ENCODE peak calls at places on chromosomes 1 and 21, in five cellular contexts. B, W, M, H and S are unnamed samples.

GRCh38 chr21:38476385-38476784 is 21.9 kb downstream of the ERG start:
- DNase-seq in B (peak; percentile 44), M (no peak), H (no peak), W (no peak), S (no peak)

GRCh38 chr1:214296860-214297699 is 16.1 kb downstream of the SMYD2 start:
- DNase-seq in H (no peak), W (no peak), B (peak; percentile 79), M (no peak), S (peak; percentile 88)

GRCh38 chr21:45365608-45366241 is 39.2 kb upstream of the COL18A1 start:
- DNase-seq in H (no peak), M (no peak), W (peak; percentile 61), B (peak; percentile 76), S (peak; percentile 70)

GRCh38 chr1:81317191-81317590 is 483.5 kb upstream of the ADGRL2 start:
- DNase-seq in W (no peak), M (no peak), B (no peak), H (no peak), S (no peak)

GRCh38 chr21:37266515-37267221 is 466 bp downstream of the VPS26C start:
- DNase-seq in B (peak; percentile 84), H (no peak), W (peak; percentile 7), M (peak; percentile 63), S (peak; percentile 38)

GRCh38 chr1:237429252-237429651 is 387.3 kb downstream of the RYR2 start:
- DNase-seq in H (no peak), M (no peak), W (no peak), B (no peak), S (no peak)

GRCh38 chr1:156797212-156797871 is 19.3 kb downstream of the SH2D2A start:
- DNase-seq in B (peak; percentile 82), H (peak; percentile 58), M (peak; percentile 55), W (peak; percentile 51), S (peak; percentile 49)

GRCh38 chr1:6198646-6199297 is 623 bp downstream of the RPL22 start:
- DNase-seq in M (no peak), W (no peak), B (no peak), H (peak; percentile 27), S (no peak)

GRCh38 chr1:45512641-45513054 is 9.0 kb downstream of the PRDX1 start:
- DNase-seq in M (peak; percentile 60), W (no peak), H (peak; percentile 51), B (peak; percentile 85), S (peak; percentile 60)

GRCh38 chr1:57124768-57125446 is 159.1 kb upstream of the C8B start:
- DNase-seq in H (no peak), W (no peak), M (no peak), B (no peak), S (peak; percentile 33)

GRCh38 chr1:200886590-200886989 is 8.1 kb upstream of the INAVA start:
- DNase-seq in B (no peak), M (no peak), H (no peak), W (no peak), S (no peak)

GRCh38 chr21:33433425-33434114 is 30.4 kb downstream of the IFNGR2 start:
- DNase-seq in B (no peak), W (no peak), M (no peak), H (no peak), S (no peak)

GRCh38 chr1:116494351-116494692 is 76.5 kb downstream of the CD58 start:
- DNase-seq in W (no peak), B (peak; percentile 36), M (no peak), H (no peak), S (no peak)

GRCh38 chr1:178739285-178740045 is 14.4 kb downstream of the RALGPS2 start:
- DNase-seq in B (no peak), W (no peak), H (no peak), M (no peak), S (peak; percentile 53)

GRCh38 chr1:172938676-172939075 is 112.1 kb downstream of the TNFSF18 start:
- DNase-seq in W (no peak), H (no peak), B (no peak), M (no peak), S (peak; percentile 83)

GRCh38 chr21:45993210-45994085 is 11.9 kb downstream of the COL6A1 start:
- DNase-seq in M (peak; percentile 2), B (no peak), H (no peak), W (no peak), S (no peak)

GRCh38 chr21:25961042-25961441 is 209.5 kb downstream of the APP start:
- DNase-seq in H (no peak), B (no peak), M (no peak), W (no peak), S (no peak)

GRCh38 chr1:113657556-113658063 is 101.7 kb downstream of the PHTF1 start:
- DNase-seq in B (no peak), M (no peak), H (no peak), W (no peak), S (no peak)

GRCh38 chr1:178124115-178124514 is 30.2 kb downstream of the RASAL2 start:
- DNase-seq in W (no peak), B (no peak), M (no peak), H (no peak), S (no peak)

GRCh38 chr1:51234721-51235425 is 1.2 kb upstream of the RNF11 start:
- DNase-seq in W (no peak), M (no peak), H (peak; percentile 11), B (peak; percentile 69), S (no peak)

GRCh38 chr1:172399369-172400072 is 21.0 kb upstream of the C1orf105 start:
- DNase-seq in W (no peak), M (no peak), H (peak; percentile 7), B (peak; percentile 67), S (peak; percentile 100)

GRCh38 chr1:119773711-119774241 is 5.1 kb upstream of the HMGCS2 start:
- DNase-seq in M (no peak), W (no peak), H (no peak), B (peak; percentile 80), S (peak; percentile 61)

GRCh38 chr1:84688461-84689061 is 1.7 kb downstream of the SSX2IP start:
- DNase-seq in H (no peak), M (no peak), B (no peak), W (no peak), S (no peak)

GRCh38 chr21:45094412-45094811 is 20.0 kb downstream of the ADARB1 start:
- DNase-seq in M (no peak), B (no peak), W (no peak), H (no peak), S (no peak)

GRCh38 chr1:171663854-171664550 is 11.5 kb upstream of the MYOC start:
- DNase-seq in M (no peak), W (no peak), B (no peak), H (no peak), S (peak; percentile 65)

GRCh38 chr1:44733365-44733764 is 2.4 kb upstream of the RNU5D-1 start:
- DNase-seq in M (no peak), B (peak; percentile 33), H (no peak), W (no peak), S (peak; percentile 91)

GRCh38 chr1:207806531-207807394 is 54.9 kb downstream of the CD46 start:
- DNase-seq in W (no peak), H (no peak), B (no peak), M (no peak), S (peak; percentile 61)

GRCh38 chr1:2604854-2605753 is 18.5 kb downstream of the PRXL2B start:
- DNase-seq in M (peak; percentile 4), H (no peak), W (no peak), B (no peak), S (no peak)

GRCh38 chr1:95223110-95223509 is 10.9 kb upstream of the RWDD3 start:
- DNase-seq in H (no peak), M (no peak), W (no peak), B (peak; percentile 1), S (peak; percentile 23)